ENCODE peak calls at places on chromosomes 5 and 9, in eight cellular contexts. F is nephron progenitor cell, V is brain microvascular endothelial cell, L is osteocyte, S is lower leg skin, J is sigmoid colon, C is Peyer's patch, M is progenitor cell of endocrine pancreas. T is an unnamed sample.

GRCh38 chr5:110785356-110785755 is 46.5 kb downstream of the SLC25A46 start:
- DNase-seq in J (no peak), F (no peak), S (no peak), L (no peak), M (no peak), C (no peak), V (peak), T (no peak)

GRCh38 chr5:71880531-71880930 is 161.5 kb downstream of the CARTPT start:
- DNase-seq in F (no peak), V (no peak), L (no peak), C (no peak), M (no peak), S (no peak), J (no peak), T (no peak)

GRCh38 chr9:74499111-74499601 is 2.0 kb downstream of the RORB start:
- DNase-seq in S (no peak), C (no peak), F (peak), J (no peak), L (no peak), M (no peak), V (no peak), T (no peak)

GRCh38 chr5:36630201-36630968 is 24.0 kb downstream of the SLC1A3 start:
- DNase-seq in F (no peak), L (no peak), S (no peak), M (no peak), J (no peak), V (no peak), C (no peak), T (no peak)

GRCh38 chr5:138936968-138937345 is 61.8 kb upstream of the LRRTM2 start:
- DNase-seq in S (peak), F (no peak), C (no peak), M (no peak), L (no peak), V (no peak), J (no peak), T (no peak)

GRCh38 chr9:130209422-130209821 is 37.2 kb downstream of the NCS1 start:
- DNase-seq in L (no peak), C (no peak), V (no peak), M (no peak), S (no peak), J (no peak), F (no peak), T (no peak)

GRCh38 chr5:56328753-56329560 is 95.8 kb upstream of the ANKRD55 start:
- DNase-seq in S (no peak), J (no peak), L (no peak), V (no peak), C (peak), M (no peak), F (no peak), T (no peak)

GRCh38 chr9:468766-469496 is 254.3 kb downstream of the DOCK8 start:
- DNase-seq in S (no peak), F (no peak), L (no peak), M (no peak), J (no peak), C (no peak), V (no peak), T (no peak)

GRCh38 chr9:131728546-131728910 is 11.3 kb downstream of the RAPGEF1 start:
- DNase-seq in M (no peak), V (no peak), J (no peak), L (no peak), C (no peak), F (no peak), S (no peak), T (no peak)

GRCh38 chr5:171705036-171705435 is 80.6 kb upstream of the SMIM23 start:
- DNase-seq in M (no peak), S (no peak), L (peak), J (no peak), V (no peak), F (no peak), C (no peak), T (no peak)

GRCh38 chr9:137407590-137408300 is 15.2 kb downstream of the EXD3 start:
- DNase-seq in S (no peak), V (no peak), J (peak), L (no peak), C (no peak), M (no peak), F (no peak), T (no peak)

GRCh38 chr5:135095052-135095715 is 61.2 kb upstream of the PITX1 start:
- DNase-seq in M (no peak), S (no peak), C (no peak), V (no peak), J (no peak), L (no peak), F (no peak), T (no peak)

GRCh38 chr9:96661711-96662110 is 6.6 kb upstream of the PRXL2C start:
- DNase-seq in M (no peak), S (no peak), C (no peak), L (no peak), J (no peak), F (no peak), V (peak), T (no peak)

GRCh38 chr5:93512799-93513198 is 68.2 kb downstream of the NR2F1-AS1 start:
- DNase-seq in J (no peak), M (no peak), C (no peak), V (peak), L (no peak), S (no peak), F (no peak), T (no peak)

GRCh38 chr5:150350524-150351344 is 6.8 kb upstream of the TCOF1 start:
- DNase-seq in J (peak), C (peak), V (peak), M (peak), S (peak), L (no peak), F (peak), T (no peak)

GRCh38 chr5:87188411-87188810 is 79.3 kb upstream of the RASA1 start:
- DNase-seq in S (no peak), F (no peak), M (no peak), V (no peak), C (no peak), L (no peak), J (no peak), T (no peak)

GRCh38 chr5:172618574-172619365 is 22.3 kb upstream of the NEURL1B start:
- DNase-seq in S (no peak), F (no peak), M (no peak), V (no peak), C (no peak), L (no peak), J (peak), T (no peak)

GRCh38 chr5:132104561-132104960 is 31.0 kb downstream of the CSF2 start:
- DNase-seq in V (no peak), L (no peak), S (no peak), F (no peak), M (no peak), J (no peak), C (no peak), T (no peak)

GRCh38 chr9:2992427-2992826 is 148.5 kb upstream of the PUM3 start:
- DNase-seq in V (no peak), F (no peak), J (no peak), S (no peak), L (no peak), C (no peak), M (no peak), T (no peak)

GRCh38 chr9:97529363-97530076 is 28.1 kb downstream of the TMOD1 start:
- DNase-seq in M (no peak), C (no peak), V (peak), S (peak), L (no peak), F (no peak), J (peak), T (no peak)

GRCh38 chr5:150734579-150735384 is 24.0 kb downstream of the DCTN4 start:
- DNase-seq in S (no peak), J (peak), F (no peak), C (peak), M (no peak), L (no peak), V (no peak), T (no peak)

GRCh38 chr9:123445116-123445515 is 89.1 kb downstream of the CRB2 start:
- DNase-seq in S (peak), L (no peak), V (no peak), J (no peak), C (no peak), M (no peak), F (no peak), T (no peak)

GRCh38 chr5:97832645-97833296 is 649.7 kb upstream of the RIOK2 start:
- DNase-seq in S (no peak), F (no peak), L (no peak), C (no peak), V (no peak), J (no peak), M (no peak), T (no peak)

GRCh38 chr5:163997965-163998364 is 492.5 kb downstream of the MAT2B start:
- DNase-seq in S (no peak), F (no peak), L (no peak), M (no peak), V (no peak), C (no peak), J (no peak), T (no peak)

GRCh38 chr9:101601904-101602765 is 7.4 kb upstream of the PPP3R2 start:
- DNase-seq in C (no peak), J (no peak), F (peak), M (no peak), S (no peak), V (peak), L (no peak), T (no peak)
- TF ChIP-seq CTCF in C (peak), J (no peak), F (peak), M (peak), S (no peak), V (peak), L (peak), T (peak)

DNA sequence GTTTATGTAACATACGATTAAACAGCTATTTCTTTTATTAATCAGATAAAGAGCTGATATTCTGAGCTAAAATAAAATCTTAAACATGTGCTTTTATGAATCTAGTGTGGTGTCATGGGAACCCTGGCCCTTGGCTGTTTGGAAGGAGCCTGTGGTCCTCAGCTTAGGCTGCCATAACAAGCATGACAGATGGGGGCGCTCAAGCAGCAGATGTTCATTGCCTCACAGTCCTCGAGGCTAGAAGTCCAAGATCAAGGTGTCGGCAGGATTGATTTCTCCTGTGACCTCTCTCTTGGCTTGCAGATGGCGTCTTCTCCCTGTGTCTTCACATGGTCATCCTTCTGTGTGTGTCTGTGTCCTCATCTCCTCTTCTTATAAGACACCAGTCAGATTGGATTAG is 448.2 kb downstream of the GADD45G start:
- DNase-seq in J (no peak), M (no peak), C (no peak), F (peak), V (no peak), S (no peak), L (peak), T (no peak)
- TF ChIP-seq CTCF in J (no peak), M (peak), C (no peak), F (no peak), V (peak), S (no peak), L (no peak), T (no peak)

DNA sequence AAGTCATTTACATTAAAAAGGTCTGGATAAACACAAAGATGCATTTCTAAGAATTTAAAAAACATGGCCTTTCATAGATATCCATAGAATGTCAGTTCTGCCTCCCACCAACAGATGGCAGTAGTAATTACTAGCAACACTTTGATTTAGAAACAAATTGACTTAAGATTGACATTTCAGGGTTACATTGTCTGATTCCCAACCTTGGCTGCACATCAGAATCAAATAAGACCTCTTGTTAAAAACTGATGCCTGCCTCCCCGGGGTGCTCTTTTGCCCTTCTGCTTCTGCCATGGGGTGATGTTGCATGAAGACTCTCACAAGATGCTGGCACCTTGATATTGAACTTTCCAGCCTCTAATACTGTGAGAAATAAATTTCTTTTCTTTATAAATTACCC is 146.2 kb upstream of the GPR151 start:
- DNase-seq in F (no peak), V (peak), M (no peak), S (no peak), J (no peak), C (no peak), L (no peak), T (no peak)
- TF ChIP-seq CTCF in F (peak), V (peak), M (peak), S (no peak), J (no peak), C (peak), L (peak), T (peak)

GRCh38 chr5:16345454-16345853 is 120.1 kb downstream of the ZNF622 start:
- DNase-seq in V (no peak), J (no peak), F (no peak), M (no peak), S (no peak), L (no peak), C (no peak), T (no peak)
- TF ChIP-seq CTCF in V (no peak), J (no peak), F (no peak), M (no peak), S (no peak), L (no peak), C (no peak), T (no peak)